ENCODE peak calls at places on chromosomes 11 and 22, in nine cellular contexts. W is GOT3; N is AG08395; G is activated CD4-positive, alpha-beta T cell treated with anti-CD3 and anti-CD28 coated beads, Interleukin-2, amount 50 U/mL, for 1 hour; P is aorta; D is HuH-7; O is ovary; Y is NCI-H187; T is lung. K is an unnamed sample.

GRCh38 chr11:66595245-66595904 is 2.4 kb downstream of the CCS start:
- DNase-seq in W (no peak), N (no peak), G (no peak), P (peak), D (peak), O (peak), Y (no peak), T (peak), K (no peak)

GRCh38 chr22:30717331-30717921 is 22.8 kb downstream of the OSBP2 start:
- DNase-seq in W (no peak), N (peak), G (no peak), P (no peak), D (no peak), O (no peak), Y (no peak), T (no peak), K (no peak)

GRCh38 chr22:23511627-23512347 is 68.3 kb downstream of the IGLL1 start:
- DNase-seq in W (no peak), N (no peak), G (no peak), P (peak), D (no peak), O (no peak), Y (no peak), T (no peak), K (no peak)

GRCh38 chr11:6475936-6476335 is 2.2 kb upstream of the TRIM3 start:
- DNase-seq in W (no peak), N (no peak), G (no peak), P (no peak), D (peak), O (no peak), Y (no peak), T (no peak), K (no peak)

GRCh38 chr11:22879615-22880014 is 19.3 kb upstream of the CCDC179 start:
- DNase-seq in W (no peak), N (no peak), G (no peak), P (no peak), D (no peak), O (no peak), Y (no peak), T (no peak), K (no peak)

GRCh38 chr11:38476808-38477565 is 1879.0 kb upstream of the RAG2 start:
- DNase-seq in W (no peak), N (no peak), G (no peak), P (no peak), D (no peak), O (no peak), Y (no peak), T (no peak), K (no peak)

GRCh38 chr11:91981995-91982394 is 242.6 kb upstream of the FAT3 start:
- DNase-seq in W (no peak), N (peak), G (no peak), P (peak), D (no peak), O (no peak), Y (no peak), T (peak), K (no peak)

GRCh38 chr11:112925516-112926310 is 35.5 kb upstream of the NCAM1 start:
- DNase-seq in W (no peak), N (no peak), G (no peak), P (no peak), D (no peak), O (no peak), Y (no peak), T (no peak), K (no peak)

GRCh38 chr22:46737976-46738641 is at the start of gene CERK:
- DNase-seq in W (no peak), N (peak), G (peak), P (peak), D (peak), O (peak), Y (no peak), T (peak), K (peak)

GRCh38 chr22:45692549-45692948 is 20.9 kb downstream of the ATXN10 start:
- DNase-seq in W (no peak), N (peak), G (no peak), P (no peak), D (no peak), O (no peak), Y (no peak), T (no peak), K (no peak)

GRCh38 chr22:24688294-24688693 is 85.3 kb downstream of the GGT1 start:
- DNase-seq in W (no peak), N (no peak), G (no peak), P (no peak), D (no peak), O (no peak), Y (no peak), T (no peak), K (no peak)

GRCh38 chr11:78857688-78858087 is 283.0 kb upstream of the NARS2 start:
- DNase-seq in W (no peak), N (no peak), G (no peak), P (no peak), D (no peak), O (no peak), Y (no peak), T (no peak), K (no peak)

GRCh38 chr11:32597914-32598313 is 14.3 kb downstream of the EIF3M start:
- DNase-seq in W (no peak), N (no peak), G (no peak), P (no peak), D (no peak), O (no peak), Y (no peak), T (no peak), K (no peak)

GRCh38 chr22:44329179-44329796 is 16.5 kb upstream of the SHISAL1 start:
- DNase-seq in W (no peak), N (no peak), G (no peak), P (no peak), D (no peak), O (no peak), Y (no peak), T (no peak), K (no peak)

GRCh38 chr11:131923309-131923708 is 552.9 kb downstream of the NTM start:
- DNase-seq in W (no peak), N (no peak), G (no peak), P (no peak), D (no peak), O (no peak), Y (no peak), T (no peak), K (no peak)

GRCh38 chr11:12287009-12287373 is 90.4 kb upstream of the PARVA start:
- DNase-seq in W (no peak), N (peak), G (no peak), P (peak), D (no peak), O (no peak), Y (no peak), T (peak), K (no peak)

GRCh38 chr11:15406952-15407351 is 292.2 kb downstream of the INSC start:
- DNase-seq in W (no peak), N (no peak), G (no peak), P (no peak), D (no peak), O (no peak), Y (no peak), T (no peak), K (no peak)

GRCh38 chr11:13717331-13717730 is 48.9 kb downstream of the FAR1 start:
- DNase-seq in W (no peak), N (peak), G (no peak), P (no peak), D (no peak), O (no peak), Y (no peak), T (no peak), K (no peak)

GRCh38 chr11:3121416-3121815 is 43.7 kb downstream of the OSBPL5 start:
- DNase-seq in W (no peak), N (no peak), G (no peak), P (peak), D (no peak), O (no peak), Y (no peak), T (no peak), K (no peak)

GRCh38 chr11:12768731-12769673 is 94.8 kb downstream of the TEAD1 start:
- DNase-seq in W (no peak), N (no peak), G (no peak), P (no peak), D (no peak), O (no peak), Y (no peak), T (no peak), K (no peak)

GRCh38 chr11:118078972-118079411 is 2.1 kb downstream of the TMPRSS4 start:
- DNase-seq in W (no peak), N (no peak), G (no peak), P (peak), D (no peak), O (no peak), Y (no peak), T (no peak), K (no peak)

GRCh38 chr11:43870981-43871550 is 9.6 kb upstream of the ALKBH3 start:
- DNase-seq in W (no peak), N (no peak), G (no peak), P (no peak), D (no peak), O (no peak), Y (no peak), T (no peak), K (no peak)

GRCh38 chr11:115659061-115659963 is 155.1 kb upstream of the CADM1 start:
- DNase-seq in W (no peak), N (peak), G (no peak), P (peak), D (no peak), O (no peak), Y (no peak), T (no peak), K (no peak)

GRCh38 chr11:12824281-12825041 is 150.2 kb downstream of the TEAD1 start:
- DNase-seq in W (no peak), N (no peak), G (no peak), P (no peak), D (no peak), O (no peak), Y (no peak), T (no peak), K (no peak)

GRCh38 chr11:91085985-91086384 is 863.1 kb upstream of the CHORDC1 start:
- DNase-seq in W (no peak), N (no peak), G (no peak), P (no peak), D (no peak), O (no peak), Y (no peak), T (no peak), K (no peak)

GRCh38 chr11:19301336-19301735 is 60.6 kb upstream of the E2F8 start:
- DNase-seq in W (no peak), N (no peak), G (no peak), P (no peak), D (no peak), O (no peak), Y (no peak), T (no peak), K (no peak)

GRCh38 chr11:130671801-130672700 is 223.6 kb downstream of the ADAMTS15 start:
- DNase-seq in W (no peak), N (peak), G (no peak), P (peak), D (no peak), O (no peak), Y (no peak), T (no peak), K (no peak)

GRCh38 chr11:6404341-6405038 is 14.2 kb downstream of the SMPD1 start:
- DNase-seq in W (no peak), N (peak), G (peak), P (no peak), D (no peak), O (no peak), Y (no peak), T (no peak), K (no peak)

GRCh38 chr22:44669725-44670027 is 32.3 kb upstream of the PRR5 start:
- DNase-seq in W (no peak), N (peak), G (no peak), P (peak), D (peak), O (no peak), Y (no peak), T (no peak), K (no peak)

GRCh38 chr11:2671748-2672147 is 28.0 kb downstream of the KCNQ1OT1 start:
- DNase-seq in W (no peak), N (no peak), G (no peak), P (no peak), D (no peak), O (no peak), Y (no peak), T (no peak), K (no peak)

GRCh38 chr11:70111269-70112016 is 33.3 kb downstream of the ANO1 start:
- DNase-seq in W (peak), N (peak), G (no peak), P (peak), D (peak), O (no peak), Y (no peak), T (no peak), K (no peak)

GRCh38 chr11:118437736-118438125 is 1.4 kb downstream of the KMT2A start:
- DNase-seq in W (no peak), N (no peak), G (peak), P (peak), D (peak), O (peak), Y (no peak), T (peak), K (peak)